ENCODE peak calls at places on chromosomes 11 and 22, in six cellular contexts. E, R, O, C, L and G are unnamed samples.
A peak's percentile ranks its signal among the peaks of the same experiment; 100 is the strongest.

GRCh38 chr11:18775492-18776292 is 15.9 kb downstream of the PTPN5 start:
- DNase-seq in E (no peak), R (peak; percentile 52), O (peak; percentile 34), C (peak; percentile 30), L (peak; percentile 42), G (no peak)

GRCh38 chr11:80632691-80633090 is 1191.9 kb upstream of the TENM4 start:
- DNase-seq in E (no peak), R (no peak), O (no peak), C (no peak), L (no peak), G (no peak)

GRCh38 chr22:26763633-26764295 is 106.4 kb downstream of the MIAT start:
- DNase-seq in E (no peak), R (no peak), O (no peak), C (no peak), L (no peak), G (no peak)

GRCh38 chr11:1442163-1442562 is 44.4 kb downstream of the MOB2 start:
- DNase-seq in E (no peak), R (no peak), O (no peak), C (no peak), L (no peak), G (no peak)

GRCh38 chr11:67072295-67072694 is 15.6 kb downstream of the RHOD start:
- DNase-seq in E (no peak), R (no peak), O (no peak), C (no peak), L (no peak), G (no peak)

GRCh38 chr22:24190159-24190540 is 8.9 kb downstream of the SUSD2 start:
- DNase-seq in E (peak; percentile 32), R (no peak), O (no peak), C (no peak), L (no peak), G (no peak)

GRCh38 chr22:33593818-33594217 is 326.5 kb downstream of the LARGE1 start:
- DNase-seq in E (no peak), R (no peak), O (no peak), C (no peak), L (no peak), G (no peak)

GRCh38 chr11:2533642-2534115 is 88.9 kb downstream of the KCNQ1 start:
- DNase-seq in E (peak; percentile 63), R (peak; percentile 74), O (peak; percentile 82), C (peak; percentile 61), L (peak; percentile 45), G (peak; percentile 88)

GRCh38 chr11:118050208-118050891 is 26.5 kb upstream of the TMPRSS4 start:
- DNase-seq in E (no peak), R (no peak), O (no peak), C (no peak), L (no peak), G (no peak)

GRCh38 chr22:29004647-29005371 is 56.8 kb downstream of the C22orf31 start:
- DNase-seq in E (no peak), R (peak; percentile 42), O (peak; percentile 47), C (no peak), L (no peak), G (peak; percentile 23)

GRCh38 chr22:22216450-22216959 is 28.1 kb upstream of the VPREB1 start:
- DNase-seq in E (no peak), R (no peak), O (no peak), C (no peak), L (no peak), G (no peak)

GRCh38 chr11:113663567-113663966 is 42.5 kb downstream of the TMPRSS5 start:
- DNase-seq in E (no peak), R (no peak), O (no peak), C (no peak), L (no peak), G (no peak)

GRCh38 chr22:22548910-22549309 is 10.2 kb downstream of the PRAME start:
- DNase-seq in E (no peak), R (no peak), O (no peak), C (no peak), L (no peak), G (no peak)

GRCh38 chr11:34792814-34793241 is 123.4 kb downstream of the APIP start:
- DNase-seq in E (no peak), R (peak; percentile 15), O (no peak), C (no peak), L (no peak), G (no peak)

GRCh38 chr11:107719557-107720304 is 7.9 kb upstream of the SLN start:
- DNase-seq in E (no peak), R (no peak), O (no peak), C (no peak), L (no peak), G (no peak)

GRCh38 chr22:28268176-28268575 is 349.1 kb upstream of the PITPNB start:
- DNase-seq in E (no peak), R (no peak), O (no peak), C (no peak), L (no peak), G (no peak)

GRCh38 chr11:66473167-66473566 is 6.5 kb downstream of the PELI3 start:
- DNase-seq in E (no peak), R (no peak), O (no peak), C (no peak), L (no peak), G (no peak)

GRCh38 chr22:36287881-36288515 is 35.1 kb downstream of the APOL1 start:
- DNase-seq in E (peak; percentile 36), R (no peak), O (no peak), C (no peak), L (no peak), G (no peak)

GRCh38 chr11:121625784-121626506 is 173.2 kb upstream of the SORL1-AS1 start:
- DNase-seq in E (no peak), R (peak; percentile 17), O (no peak), C (no peak), L (no peak), G (no peak)

GRCh38 chr11:48138222-48138621 is 78.4 kb upstream of the OR4B1 start:
- DNase-seq in E (no peak), R (no peak), O (no peak), C (no peak), L (no peak), G (no peak)

DNA sequence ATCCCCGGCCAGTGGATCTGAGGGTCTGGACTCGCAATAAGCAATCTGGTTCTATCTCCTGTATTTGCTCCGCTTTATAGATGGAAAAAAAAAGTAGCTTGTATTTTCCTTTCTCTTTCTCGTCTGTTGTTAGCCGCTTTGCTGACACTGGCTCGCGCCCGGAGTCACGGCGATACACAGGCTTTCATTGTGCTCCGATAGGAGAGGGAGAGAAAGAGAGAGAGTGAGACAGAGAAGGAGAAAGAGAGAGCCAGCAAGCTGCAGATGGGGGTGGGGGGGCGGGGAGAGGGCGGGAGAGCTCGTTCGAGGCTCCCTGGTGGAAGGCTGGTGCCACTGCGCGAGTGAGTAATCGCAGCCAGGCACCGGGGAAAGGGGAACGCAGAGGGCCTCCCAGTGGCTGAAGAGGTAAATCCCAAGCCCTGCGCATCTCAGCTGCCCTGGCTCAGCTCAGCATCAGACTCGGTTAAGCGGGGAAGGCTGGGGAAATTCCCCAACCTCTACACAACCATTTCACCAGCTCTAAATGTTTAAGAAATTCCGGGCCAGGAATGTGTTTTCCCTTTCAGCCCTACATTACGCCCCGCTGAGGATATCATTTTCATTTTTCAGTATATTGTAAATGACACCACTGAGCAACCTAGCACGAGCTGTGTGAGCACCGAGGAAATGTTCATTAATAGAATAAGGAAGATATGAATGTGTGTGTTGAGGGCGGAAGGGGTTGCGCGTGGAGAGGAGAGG is at the start of gene MAML2:
- DNase-seq in E (peak; percentile 87), R (peak; percentile 90), O (peak; percentile 78), C (peak; percentile 62), L (peak; percentile 88), G (peak; percentile 93)
- TF ChIP-seq CTCF in E (peak; percentile 94), R (peak; percentile 99), O (peak; percentile 75), C (peak; percentile 92), L (peak; percentile 88), G (peak; percentile 95)

GRCh38 chr11:68825603-68826002 is 16.1 kb downstream of the CPT1A start:
- DNase-seq in E (peak; percentile 70), R (no peak), O (no peak), C (peak; percentile 69), L (peak; percentile 54), G (no peak)
- TF ChIP-seq CTCF in E (peak; percentile 17), R (no peak), O (no peak), C (no peak), L (peak; percentile 21), G (no peak)

GRCh38 chr11:103055174-103055890 is 36.6 kb downstream of the DCUN1D5 start:
- DNase-seq in E (no peak), R (no peak), O (no peak), C (no peak), L (no peak), G (no peak)
- TF ChIP-seq CTCF in E (peak; percentile 77), R (peak; percentile 61), O (peak; percentile 63), C (peak; percentile 18), L (peak; percentile 50), G (peak; percentile 28)

GRCh38 chr22:50272103-50272782 is 2.1 kb upstream of the MAPK11 start:
- DNase-seq in E (no peak), R (no peak), O (no peak), C (no peak), L (no peak), G (no peak)

GRCh38 chr22:50269573-50270301 is 443 bp downstream of the MAPK11 start:
- DNase-seq in E (peak; percentile 84), R (peak; percentile 56), O (no peak), C (no peak), L (peak; percentile 19), G (peak; percentile 60)

GRCh38 chr22:50270302-50271010 is at the start of gene MAPK11:
- DNase-seq in E (peak; percentile 92), R (peak; percentile 82), O (peak; percentile 58), C (no peak), L (peak; percentile 73), G (peak; percentile 71)

GRCh38 chr22:50271011-50271394 is 823 bp upstream of the MAPK11 start:
- DNase-seq in E (no peak), R (no peak), O (no peak), C (no peak), L (no peak), G (no peak)

GRCh38 chr22:50271519-50271970 is 1.4 kb upstream of the MAPK11 start:
- DNase-seq in E (peak; percentile 89), R (peak; percentile 79), O (peak; percentile 51), C (no peak), L (peak; percentile 55), G (peak; percentile 62)
- TF ChIP-seq CTCF in E (no peak), R (peak; percentile 39), O (no peak), C (no peak), L (no peak), G (no peak)